ENCODE peak calls at places on chromosomes 3 and 15, in four cellular contexts. L is fibroblast of lung, D is SK-N-SH, H is PC-9. B is an unnamed sample.

GRCh38 chr3:127694467-127695215 is 21.9 kb downstream of the ABTB1 start:
- DNase-seq in L (no peak), D (peak), H (peak), B (no peak)

GRCh38 chr3:30749230-30749629 is 142.8 kb downstream of the TGFBR2 start:
- DNase-seq in D (no peak), H (no peak), L (no peak), B (no peak)

GRCh38 chr3:65584913-65585312 is 453.8 kb downstream of the MAGI1 start:
- DNase-seq in D (no peak), H (no peak), L (no peak), B (no peak)

GRCh38 chr3:25910997-25911396 is 121.1 kb downstream of the OXSM start:
- DNase-seq in D (no peak), L (peak), H (no peak), B (no peak)

GRCh38 chr3:165254812-165255211 is 58.6 kb upstream of the SLITRK3 start:
- DNase-seq in L (peak), D (peak), H (peak), B (no peak)

GRCh38 chr15:62644874-62645755 is 397.4 kb upstream of the TPM1 start:
- DNase-seq in H (no peak), D (no peak), L (no peak), B (no peak)

GRCh38 chr15:74642724-74643367 is 27.2 kb downstream of the CLK3 start:
- DNase-seq in H (no peak), D (no peak), L (no peak), B (no peak)

GRCh38 chr3:110583373-110583935 is 488.2 kb upstream of the NECTIN3 start:
- DNase-seq in L (peak), H (no peak), D (no peak), B (no peak)

GRCh38 chr15:92151741-92152140 is 241.9 kb upstream of the ST8SIA2 start:
- DNase-seq in D (no peak), H (no peak), L (no peak), B (no peak)

DNA sequence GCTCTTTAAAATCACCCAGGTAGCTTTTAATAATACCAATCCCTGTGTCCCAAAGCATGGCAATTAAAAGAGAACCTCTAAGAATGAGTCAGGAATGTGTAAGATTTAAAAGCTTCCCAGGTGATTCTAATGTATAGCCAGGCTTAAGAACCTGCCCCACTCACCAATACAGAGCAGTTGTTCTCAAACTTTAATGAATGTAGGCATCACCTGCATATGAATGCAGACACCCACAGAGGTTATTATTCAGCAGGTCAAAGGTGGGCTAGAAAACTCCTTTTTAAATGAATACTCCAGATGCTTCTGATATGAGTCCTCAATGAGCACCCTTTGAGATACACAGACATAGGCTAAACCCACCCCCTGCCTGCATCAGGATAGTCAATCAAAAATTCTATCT is 298.1 kb upstream of the KCNMB2 start:
- DNase-seq in H (no peak), D (no peak), L (no peak), B (no peak)
- H3K4me2 ChIP-seq in H (no peak), D (no peak), L (no peak), B (no peak)

GRCh38 chr3:169940486-169941181 is 26.0 kb upstream of the SEC62 start:
- DNase-seq in H (no peak), L (no peak), D (no peak), B (no peak)

GRCh38 chr3:169945313-169945712 is 21.3 kb upstream of the SEC62 start:
- DNase-seq in D (no peak), L (no peak), H (no peak), B (no peak)

GRCh38 chr3:169939320-169939719 is 27.3 kb upstream of the SEC62 start:
- DNase-seq in L (no peak), H (no peak), D (no peak), B (no peak)

GRCh38 chr3:169939751-169940150 is 26.9 kb upstream of the SEC62 start:
- DNase-seq in D (no peak), L (no peak), H (no peak), B (no peak)
- H3K27ac ChIP-seq in D (no peak), L (no peak), H (no peak), B (no peak)

GRCh38 chr15:60379466-60380274 is 18.1 kb downstream of the ANXA2 start:
- DNase-seq in D (no peak), H (peak), L (peak), B (no peak)
- H3K4me3 ChIP-seq in D (no peak), H (no peak), L (no peak), B (no peak)

DNA sequence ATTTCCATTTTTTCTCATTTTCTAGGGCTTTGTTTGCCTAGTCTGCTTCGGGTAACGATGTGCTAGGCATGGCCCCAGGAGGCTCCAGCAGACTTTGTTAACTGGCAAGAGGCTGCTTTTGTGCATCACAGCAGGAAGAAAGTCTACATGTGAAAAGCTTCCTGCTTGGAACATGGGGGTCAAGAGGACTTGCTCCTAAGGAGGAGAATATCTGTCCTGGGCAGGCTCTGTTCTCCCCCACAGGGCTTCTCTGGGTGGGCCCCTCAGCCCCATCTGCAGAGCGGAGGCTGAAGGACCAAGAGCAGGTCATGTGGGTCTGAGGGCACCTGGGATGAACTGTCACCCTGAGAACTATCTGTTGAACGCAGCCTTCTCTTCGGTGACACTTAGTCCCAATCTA is 94.7 kb downstream of the CCNL1 start:
- DNase-seq in L (no peak), D (no peak), H (no peak), B (no peak)
- H3K4me2 ChIP-seq in L (no peak), D (no peak), H (no peak), B (no peak)

DNA sequence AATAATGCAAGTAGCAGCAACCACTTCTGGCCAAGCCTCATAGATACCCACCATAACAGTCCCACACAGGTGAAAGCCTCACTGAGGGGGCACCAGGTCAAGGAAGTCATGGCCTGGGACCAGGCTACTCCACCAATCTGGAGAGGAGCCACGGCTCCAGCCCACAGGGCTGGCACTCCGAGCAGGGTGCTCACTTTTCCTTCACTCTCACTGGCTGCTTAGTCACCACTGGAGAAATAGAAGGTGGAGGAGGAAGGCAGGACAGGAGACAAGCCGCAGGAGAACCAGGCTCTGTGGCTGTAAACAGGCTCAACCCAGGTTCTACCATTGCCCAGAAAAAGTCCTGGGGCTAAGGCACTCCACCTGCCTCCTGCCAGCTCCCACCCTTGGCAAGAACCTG is 1.2 kb downstream of the USP19 start:
- DNase-seq in H (no peak), D (no peak), L (no peak), B (no peak)
- H3K27ac ChIP-seq in H (peak), D (peak), L (peak), B (peak)